ENCODE peak calls at places on chromosomes 12 and 14, in ten cellular contexts. N, D, Q, U, J, I, R, G, F and Z are unnamed samples.

GRCh38 chr12:4813741-4814140 is 93.5 kb downstream of the GALNT8 start:
- DNase-seq in Q (no peak), J (no peak), N (no peak), I (no peak), D (no peak), G (no peak), U (no peak), R (no peak), F (no peak), Z (no peak)

GRCh38 chr12:113317122-113317521 is 17.8 kb downstream of the SLC8B1 start:
- DNase-seq in G (no peak), D (no peak), N (no peak), F (no peak), Q (no peak), I (no peak), R (no peak), J (no peak), U (no peak), Z (no peak)

GRCh38 chr12:10645910-10646309 is 27.9 kb downstream of the STYK1 start:
- DNase-seq in Q (no peak), N (no peak), J (no peak), D (no peak), R (no peak), F (no peak), U (no peak), I (no peak), G (no peak), Z (no peak)

GRCh38 chr14:106564058-106564643 is 1037.8 kb downstream of the TMEM121 start:
- DNase-seq in G (no peak), R (peak; percentile 62), I (no peak), Q (no peak), F (no peak), N (no peak), D (peak; percentile 21), U (no peak), J (peak; percentile 44), Z (no peak)

GRCh38 chr14:102537981-102538597 is 28.5 kb upstream of the ANKRD9 start:
- DNase-seq in D (no peak), R (no peak), U (no peak), Q (no peak), N (no peak), F (no peak), I (no peak), J (no peak), G (no peak), Z (no peak)

GRCh38 chr14:105940534-105941225 is 414.3 kb downstream of the TMEM121 start:
- DNase-seq in D (no peak), I (no peak), Q (no peak), F (no peak), G (no peak), J (no peak), U (no peak), N (no peak), R (no peak), Z (no peak)

GRCh38 chr12:25866586-25867378 is 91.7 kb upstream of the RASSF8 start:
- DNase-seq in N (no peak), F (no peak), I (no peak), D (no peak), G (no peak), U (no peak), R (no peak), J (no peak), Q (no peak), Z (peak; percentile 34)

GRCh38 chr12:96177013-96177412 is 17.2 kb upstream of the ELK3 start:
- DNase-seq in U (peak; percentile 63), D (no peak), Q (no peak), R (peak; percentile 17), I (no peak), J (no peak), G (no peak), N (peak; percentile 67), F (no peak), Z (peak; percentile 32)

GRCh38 chr12:117685115-117685926 is 283.5 kb downstream of the KSR2 start:
- DNase-seq in J (no peak), F (no peak), D (peak; percentile 94), I (no peak), G (peak; percentile 75), R (no peak), U (no peak), Q (no peak), N (peak; percentile 65), Z (peak; percentile 97)

GRCh38 chr12:80166751-80167150 is 67.4 kb downstream of the OTOGL start:
- DNase-seq in D (no peak), J (no peak), Q (no peak), U (no peak), I (no peak), F (no peak), R (no peak), G (no peak), N (no peak), Z (no peak)

GRCh38 chr12:49619286-49619685 is 4.1 kb upstream of the PRPF40B start:
- DNase-seq in G (no peak), J (no peak), U (peak; percentile 23), F (no peak), R (no peak), Q (no peak), N (no peak), D (no peak), I (no peak), Z (peak; percentile 59)

GRCh38 chr14:52553002-52553670 is 500 bp downstream of the GPR137C start:
- DNase-seq in U (peak; percentile 11), F (no peak), N (no peak), Q (no peak), G (peak; percentile 19), D (peak; percentile 46), J (peak; percentile 6), R (peak; percentile 58), I (no peak), Z (no peak)

GRCh38 chr12:10361084-10361483 is 28.8 kb downstream of the KLRK1 start:
- DNase-seq in U (peak; percentile 53), Q (no peak), J (no peak), F (no peak), D (peak; percentile 74), G (peak; percentile 60), N (no peak), R (no peak), I (no peak), Z (no peak)

GRCh38 chr14:69055125-69055524 is 76.0 kb upstream of the ACTN1 start:
- DNase-seq in R (no peak), D (no peak), F (no peak), I (no peak), N (no peak), G (no peak), J (no peak), Q (no peak), U (peak; percentile 87), Z (no peak)

GRCh38 chr14:29521526-29522137 is 406.0 kb downstream of the PRKD1 start:
- DNase-seq in J (no peak), D (peak; percentile 76), N (no peak), U (peak; percentile 36), G (no peak), F (no peak), I (no peak), Q (no peak), R (no peak), Z (no peak)

GRCh38 chr14:53861781-53862180 is 94.8 kb downstream of the BMP4 start:
- DNase-seq in G (no peak), J (no peak), F (no peak), U (no peak), R (no peak), D (no peak), N (no peak), I (no peak), Q (no peak), Z (no peak)
- TF ChIP-seq CTCF in G (no peak), J (no peak), F (no peak), U (no peak), R (no peak), D (no peak), N (no peak), I (no peak), Q (no peak), Z (no peak)

GRCh38 chr12:51265024-51265423 is 5.2 kb downstream of the SMAGP start:
- DNase-seq in U (no peak), G (no peak), I (no peak), R (no peak), F (no peak), J (no peak), D (no peak), Q (no peak), N (no peak), Z (no peak)

GRCh38 chr12:51264297-51264696 is 5.9 kb downstream of the SMAGP start:
- DNase-seq in G (no peak), Q (no peak), R (no peak), U (no peak), I (no peak), F (no peak), N (no peak), D (no peak), J (no peak), Z (no peak)

GRCh38 chr12:51263341-51263740 is 6.9 kb downstream of the SMAGP start:
- DNase-seq in J (no peak), Q (no peak), F (no peak), G (no peak), D (no peak), N (no peak), U (no peak), R (no peak), I (no peak), Z (no peak)

GRCh38 chr12:51262758-51263177 is 7.4 kb downstream of the SMAGP start:
- DNase-seq in N (peak; percentile 56), Q (no peak), D (peak; percentile 84), R (no peak), I (no peak), J (no peak), F (no peak), G (no peak), U (peak; percentile 58), Z (peak; percentile 51)
- TF ChIP-seq CTCF in N (peak; percentile 21), Q (no peak), D (peak; percentile 63), R (peak; percentile 38), I (no peak), J (peak; percentile 27), F (no peak), G (no peak), U (peak; percentile 44), Z (peak; percentile 43)

DNA sequence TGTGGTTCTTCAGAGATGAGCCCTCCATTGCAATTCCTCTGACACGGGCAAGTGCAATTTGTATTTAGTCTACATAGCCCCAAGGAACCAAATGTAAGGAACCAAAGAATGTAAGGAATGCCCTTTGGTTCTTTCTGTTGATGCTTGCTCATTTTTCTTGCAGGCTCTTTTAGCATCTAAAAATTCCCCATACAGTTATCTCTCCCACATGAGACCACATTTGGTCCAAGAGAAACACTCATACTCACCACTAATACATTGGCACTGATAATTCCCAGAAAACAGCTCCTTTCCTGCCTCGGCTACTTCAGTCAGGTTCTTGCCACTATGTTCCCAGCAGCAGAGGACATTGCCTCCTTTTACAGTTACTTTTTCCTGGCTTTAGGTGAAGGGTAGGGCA is 332.6 kb downstream of the AEBP2 start:
- DNase-seq in N (no peak), R (no peak), J (no peak), G (no peak), U (peak; percentile 86), Q (no peak), I (no peak), F (no peak), D (peak; percentile 32), Z (peak; percentile 86)
- TF ChIP-seq CTCF in N (no peak), R (no peak), J (no peak), G (no peak), U (peak; percentile 9), Q (no peak), I (no peak), F (no peak), D (no peak), Z (no peak)

DNA sequence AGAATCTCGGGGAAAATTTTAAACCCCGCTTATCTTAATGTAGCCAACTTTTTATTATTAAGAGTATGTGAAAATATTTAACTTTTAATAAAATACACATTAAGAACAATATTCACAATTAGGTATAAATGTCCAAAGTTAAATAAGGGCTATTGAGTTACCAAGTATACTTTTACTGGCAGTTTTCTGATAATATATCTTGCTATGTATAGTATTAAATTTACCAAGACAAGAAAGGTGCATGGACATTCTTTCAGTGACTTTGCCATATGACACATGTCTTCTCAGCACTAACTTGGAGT is 115.4 kb downstream of the MON2 start:
- DNase-seq in U (no peak), D (no peak), I (no peak), G (no peak), R (no peak), Q (no peak), J (no peak), F (no peak), N (no peak), Z (no peak)
- TF ChIP-seq CTCF in U (no peak), D (no peak), I (no peak), G (no peak), R (no peak), Q (no peak), J (peak; percentile 50), F (no peak), N (no peak), Z (no peak)